ENCODE peak calls at places on chromosomes 3 and 15, in four cellular contexts. One of them, this sample, is unnamed.

GRCh38 chr3:53040361-53040820 is 5.5 kb downstream of the SFMBT1 start:
- DNase-seq in CD4-positive, alpha-beta T cell: no peak
- DNase-seq in ELF-1: no peak
- DNase-seq in Calu3: no peak
- DNase-seq in this sample: peak

GRCh38 chr3:115512565-115513410 is 110.5 kb upstream of the GAP43 start:
- DNase-seq in ELF-1: peak
- DNase-seq in CD4-positive, alpha-beta T cell: no peak
- DNase-seq in Calu3: peak
- DNase-seq in this sample: peak

GRCh38 chr3:109234300-109234699 is 82.0 kb downstream of the DPPA2 start:
- DNase-seq in Calu3: no peak
- DNase-seq in CD4-positive, alpha-beta T cell: no peak
- DNase-seq in ELF-1: peak
- DNase-seq in this sample: no peak

GRCh38 chr3:188700918-188701317 is 470.9 kb upstream of the TPRG1 start:
- DNase-seq in ELF-1: no peak
- DNase-seq in Calu3: no peak
- DNase-seq in CD4-positive, alpha-beta T cell: no peak
- DNase-seq in this sample: no peak

GRCh38 chr3:194587438-194587931 is 45.7 kb downstream of the TMEM44 start:
- DNase-seq in Calu3: no peak
- DNase-seq in ELF-1: no peak
- DNase-seq in CD4-positive, alpha-beta T cell: no peak
- DNase-seq in this sample: peak

GRCh38 chr3:48990636-48991421 is 788 bp downstream of the P4HTM start:
- DNase-seq in Calu3: peak
- DNase-seq in CD4-positive, alpha-beta T cell: no peak
- DNase-seq in ELF-1: peak
- DNase-seq in this sample: peak

GRCh38 chr15:58387130-58387529 is 44.7 kb upstream of the LIPC start:
- DNase-seq in Calu3: no peak
- DNase-seq in CD4-positive, alpha-beta T cell: no peak
- DNase-seq in ELF-1: no peak
- DNase-seq in this sample: peak

GRCh38 chr3:23629181-23629893 is 176.4 kb upstream of the UBE2E1 start:
- DNase-seq in Calu3: no peak
- DNase-seq in ELF-1: no peak
- DNase-seq in CD4-positive, alpha-beta T cell: no peak
- DNase-seq in this sample: peak

GRCh38 chr15:40333922-40334492 is 6.7 kb downstream of the CCDC9B start:
- DNase-seq in CD4-positive, alpha-beta T cell: peak
- DNase-seq in Calu3: no peak
- DNase-seq in ELF-1: peak
- DNase-seq in this sample: no peak